ENCODE peak calls at places on chromosomes 13 and 19, in ten cellular contexts. X is gastrocnemius medialis, V is heart right ventricle, D is foreskin fibroblast, O is left lung, F is left ventricle myocardium inferior, I is thoracic aorta, A is RWPE2, M is mucosa of descending colon, T is astrocyte of the spinal cord. R is an unnamed sample.

GRCh38 chr13:40665061-40665753 is 1.2 kb downstream of the FOXO1 start:
- DNase-seq in X (no peak), V (peak), D (peak), O (peak), F (peak), I (no peak), A (no peak), M (peak), T (peak), R (no peak)

GRCh38 chr13:96988441-96988840 is 5.8 kb downstream of the OXGR1 start:
- DNase-seq in X (no peak), V (no peak), D (no peak), O (no peak), F (no peak), I (no peak), A (no peak), M (no peak), T (no peak), R (no peak)

GRCh38 chr19:57374179-57374578 is 10.8 kb downstream of the TRAPPC2B start:
- DNase-seq in X (no peak), V (no peak), D (no peak), O (no peak), F (no peak), I (no peak), A (no peak), M (no peak), T (no peak), R (no peak)

GRCh38 chr19:22602631-22603272 is 31.4 kb upstream of the ZNF492 start:
- DNase-seq in X (no peak), V (no peak), D (no peak), O (no peak), F (no peak), I (no peak), A (no peak), M (no peak), T (no peak), R (no peak)

GRCh38 chr13:74465279-74465678 is 331.1 kb upstream of the KLF12 start:
- DNase-seq in X (no peak), V (no peak), D (no peak), O (no peak), F (no peak), I (no peak), A (no peak), M (no peak), T (no peak), R (no peak)

GRCh38 chr13:44096906-44097305 is 217.2 kb downstream of the LACC1 start:
- DNase-seq in X (no peak), V (no peak), D (no peak), O (no peak), F (no peak), I (no peak), A (no peak), M (no peak), T (no peak), R (no peak)

GRCh38 chr13:71374471-71375041 is 492.4 kb downstream of the DACH1 start:
- DNase-seq in X (no peak), V (no peak), D (no peak), O (no peak), F (no peak), I (no peak), A (no peak), M (no peak), T (no peak), R (no peak)

GRCh38 chr13:43021926-43022670 is 1.3 kb upstream of the DNAJC15 start:
- DNase-seq in X (no peak), V (no peak), D (peak), O (no peak), F (no peak), I (no peak), A (no peak), M (no peak), T (no peak), R (no peak)

GRCh38 chr13:110915874-110916670 is 1.2 kb upstream of the ANKRD10 start:
- DNase-seq in X (no peak), V (no peak), D (peak), O (no peak), F (no peak), I (no peak), A (no peak), M (no peak), T (peak), R (peak)

GRCh38 chr13:97855570-97855970 is 97.9 kb upstream of the IPO5 start:
- DNase-seq in X (no peak), V (no peak), D (peak), O (no peak), F (no peak), I (no peak), A (no peak), M (no peak), T (peak), R (peak)

DNA sequence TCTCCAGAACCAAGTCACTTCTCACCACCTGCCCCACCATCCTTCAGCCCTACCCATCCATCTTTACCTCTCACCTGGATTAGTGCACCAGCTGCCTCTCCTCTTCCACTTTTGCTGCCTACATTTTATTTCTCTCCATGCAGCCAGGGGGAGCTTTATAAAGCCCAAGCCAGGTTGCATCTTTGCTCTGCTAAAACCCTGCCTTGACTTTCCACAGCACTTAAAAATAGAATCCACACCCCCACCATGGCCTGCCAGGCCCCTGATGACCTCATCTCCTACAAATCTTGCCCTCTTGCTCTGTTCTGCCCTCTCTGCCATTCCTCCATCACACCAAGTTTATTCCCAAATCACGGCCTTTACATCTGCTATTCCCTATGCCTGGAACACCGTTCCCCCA is 1.8 kb downstream of the HOOK2 start:
- DNase-seq in X (no peak), V (no peak), D (peak), O (no peak), F (peak), I (no peak), A (no peak), M (no peak), T (no peak), R (peak)
- TF ChIP-seq CTCF in X (peak), V (peak), D (peak), O (no peak), F (peak), I (peak), A (peak), M (no peak), T (peak), R (peak)

GRCh38 chr19:18057557-18057956 is 29.2 kb downstream of the IL12RB1 start:
- DNase-seq in X (peak), V (peak), D (peak), O (no peak), F (peak), I (no peak), A (no peak), M (peak), T (no peak), R (peak)
- H3K4me3 ChIP-seq in X (peak), V (no peak), D (no peak), O (peak), F (no peak), I (peak), A (no peak), M (no peak), T (no peak), R (no peak)

GRCh38 chr19:13282486-13283065 is 132.4 kb downstream of the IER2 start:
- DNase-seq in X (no peak), V (no peak), D (no peak), O (no peak), F (no peak), I (no peak), A (no peak), M (no peak), T (no peak), R (no peak)
- TF ChIP-seq CTCF in X (no peak), V (no peak), D (no peak), O (no peak), F (no peak), I (no peak), A (no peak), M (no peak), T (no peak), R (no peak)

DNA sequence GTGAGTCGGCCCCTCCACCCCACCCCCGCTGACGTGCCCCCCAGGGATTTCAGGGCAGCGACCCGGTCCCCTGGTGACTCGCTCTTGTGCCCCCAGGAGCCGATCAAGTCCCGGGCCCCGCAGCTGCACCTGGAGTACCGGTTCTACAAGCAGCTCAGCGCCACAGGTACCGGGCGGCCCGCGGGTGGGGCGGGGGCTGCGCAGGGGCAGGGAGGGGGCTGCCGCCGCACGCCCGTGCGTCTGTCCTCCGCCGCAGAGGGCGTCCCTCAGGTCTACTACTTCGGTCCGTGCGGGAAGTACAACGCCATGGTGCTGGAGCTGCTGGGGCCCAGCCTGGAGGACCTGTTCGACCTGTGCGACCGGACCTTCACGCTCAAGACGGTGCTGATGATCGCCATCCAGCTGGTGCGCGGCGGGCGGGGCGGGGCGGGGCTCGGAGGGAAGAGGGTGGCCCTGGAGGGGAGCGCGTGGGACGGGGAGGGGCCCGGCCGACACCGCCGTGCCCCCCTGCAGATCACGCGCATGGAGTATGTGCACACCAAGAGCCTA is 37.1 kb downstream of the BTBD2 start:
- DNase-seq in X (no peak), V (no peak), D (no peak), O (no peak), F (no peak), I (no peak), A (no peak), M (no peak), T (no peak), R (no peak)
- H3K4me3 ChIP-seq in X (no peak), V (no peak), D (no peak), O (no peak), F (no peak), I (no peak), A (no peak), M (no peak), T (no peak), R (no peak)

GRCh38 chr13:49652691-49653305 is 24.5 kb downstream of the ARL11 start:
- DNase-seq in X (peak), V (no peak), D (peak), O (no peak), F (no peak), I (no peak), A (no peak), M (peak), T (no peak), R (peak)
- TF ChIP-seq CTCF in X (peak), V (peak), D (peak), O (peak), F (peak), I (peak), A (peak), M (peak), T (peak), R (peak)

DNA sequence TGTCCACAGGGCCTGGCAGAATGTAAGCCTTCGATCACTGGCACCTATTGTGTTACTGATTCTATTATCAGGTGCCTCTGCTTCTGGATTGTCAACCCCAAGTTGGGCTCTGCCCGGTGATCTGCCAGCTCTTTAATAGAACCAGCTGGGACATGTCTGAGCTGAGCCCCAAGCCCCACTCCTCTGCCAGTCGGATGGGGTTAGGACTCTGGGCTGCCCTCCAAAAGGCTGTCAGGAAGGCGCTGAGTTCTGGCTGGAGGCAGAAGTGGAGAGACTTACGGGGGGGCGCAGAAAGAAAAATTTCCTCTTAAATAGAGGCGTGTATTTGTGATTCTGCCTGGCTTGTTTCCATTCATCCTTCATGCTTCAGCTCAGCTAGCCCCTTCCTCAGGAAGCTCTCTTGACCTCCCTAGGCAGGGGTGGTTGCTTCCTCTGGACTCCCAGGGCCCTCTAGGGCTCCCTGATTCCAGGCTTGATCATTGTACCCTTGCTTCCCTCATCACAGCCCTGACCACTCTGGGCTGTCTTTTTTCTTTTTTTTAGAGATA is 976 bp upstream of the KCNK6 start:
- DNase-seq in X (no peak), V (peak), D (no peak), O (no peak), F (peak), I (no peak), A (peak), M (no peak), T (no peak), R (no peak)
- H3K4me3 ChIP-seq in X (no peak), V (peak), D (no peak), O (no peak), F (peak), I (peak), A (no peak), M (no peak), T (no peak), R (no peak)

GRCh38 chr19:18672606-18673337 is 10.7 kb upstream of the CRTC1 start:
- DNase-seq in X (no peak), V (no peak), D (peak), O (no peak), F (no peak), I (no peak), A (no peak), M (no peak), T (peak), R (peak)
- TF ChIP-seq CTCF in X (peak), V (no peak), D (peak), O (no peak), F (no peak), I (peak), A (peak), M (no peak), T (peak), R (peak)

GRCh38 chr19:47794526-47794925 is 9.8 kb downstream of the TPRX1 start:
- DNase-seq in X (no peak), V (no peak), D (no peak), O (no peak), F (no peak), I (no peak), A (no peak), M (no peak), T (no peak), R (no peak)

GRCh38 chr19:47786566-47786965 is 8.1 kb downstream of the SELENOW start:
- DNase-seq in X (peak), V (no peak), D (no peak), O (no peak), F (no peak), I (no peak), A (no peak), M (no peak), T (no peak), R (no peak)

GRCh38 chr19:47792616-47793015 is 11.7 kb downstream of the TPRX1 start:
- DNase-seq in X (no peak), V (no peak), D (no peak), O (no peak), F (no peak), I (no peak), A (no peak), M (no peak), T (no peak), R (no peak)

DNA sequence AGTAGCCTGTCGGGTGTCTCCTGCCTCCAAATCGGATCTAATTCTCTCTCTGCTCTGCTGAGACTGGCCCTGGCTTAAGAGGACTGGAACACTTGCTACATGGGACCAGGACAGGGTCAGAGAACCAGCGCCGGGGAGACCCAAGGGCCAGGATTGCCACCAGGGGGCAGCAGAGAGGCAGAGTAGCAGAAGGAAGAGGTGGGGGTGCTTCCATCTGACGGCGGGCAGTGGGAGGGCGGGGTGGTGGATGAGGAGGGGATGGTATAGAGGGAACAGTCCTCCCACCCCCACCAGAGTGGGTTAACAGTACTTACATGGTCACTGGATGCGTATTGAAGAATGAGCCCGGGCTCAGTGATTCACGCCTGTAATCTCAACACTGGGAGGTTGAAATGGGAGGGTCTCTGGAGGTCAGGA is 11.9 kb downstream of the SELENOW start:
- DNase-seq in X (no peak), V (peak), D (peak), O (peak), F (peak), I (peak), A (peak), M (peak), T (peak), R (peak)
- H3K4me3 ChIP-seq in X (no peak), V (no peak), D (no peak), O (no peak), F (no peak), I (no peak), A (no peak), M (no peak), T (no peak), R (no peak)

DNA sequence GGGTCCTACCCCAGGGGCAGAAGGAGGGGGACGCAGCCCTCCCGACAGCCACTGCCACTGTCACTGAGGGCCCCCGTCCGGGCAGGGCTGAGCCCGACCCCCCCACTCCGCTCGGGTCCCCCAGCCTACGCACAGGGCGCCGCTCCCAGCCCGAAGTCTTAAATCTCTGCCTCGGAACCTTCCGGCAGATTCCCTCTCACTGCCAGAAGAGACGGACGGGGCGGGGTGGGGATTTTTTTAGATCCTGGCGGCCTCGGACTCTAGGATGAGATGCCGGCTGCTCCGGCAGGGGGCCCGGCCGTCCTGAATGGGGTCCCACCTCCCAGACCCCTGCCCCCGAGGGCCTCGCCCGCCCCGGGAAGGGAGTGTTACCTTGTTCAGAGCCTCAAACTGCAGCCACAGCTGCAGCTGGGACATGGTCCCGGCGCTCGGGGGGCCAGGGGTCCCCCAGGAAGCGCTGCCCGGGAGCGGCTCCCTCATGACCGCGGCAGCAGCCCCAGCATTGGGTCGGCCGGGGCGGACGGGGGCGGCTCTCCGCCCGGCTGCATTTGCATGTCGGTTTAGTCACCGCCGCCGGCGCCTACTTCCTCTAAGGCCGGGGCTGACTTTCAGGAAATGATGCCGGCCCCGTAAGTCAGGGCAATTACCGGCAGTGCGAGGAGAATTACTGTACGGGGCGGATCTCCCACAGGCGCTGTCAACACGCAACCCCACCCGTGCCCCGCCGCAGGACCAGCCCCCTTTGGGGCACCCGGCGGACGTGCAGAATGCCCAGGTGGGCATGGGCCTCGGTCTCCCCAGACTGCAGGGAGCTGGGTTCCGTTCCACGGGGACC is 28.1 kb downstream of the GPX4 start:
- DNase-seq in X (peak), V (peak), D (peak), O (peak), F (peak), I (peak), A (no peak), M (peak), T (peak), R (peak)
- TF ChIP-seq CTCF in X (no peak), V (peak), D (peak), O (no peak), F (peak), I (peak), A (peak), M (no peak), T (peak), R (no peak)